ENCODE peak calls at places on chromosomes 11 and 22, in six cellular contexts. J is WERI-Rb-1, N is astrocyte of the cerebellum, O is endothelial cell, R is progenitor cell of endocrine pancreas, W is left lung. T is an unnamed sample.

GRCh38 chr22:46636221-46637002 is 16.2 kb downstream of the GRAMD4 start:
- DNase-seq in J (no peak), N (no peak), O (no peak), R (no peak), W (peak), T (no peak)

GRCh38 chr11:92453055-92453454 is 228.4 kb downstream of the FAT3 start:
- DNase-seq in J (no peak), N (peak), O (no peak), R (no peak), W (no peak), T (no peak)

GRCh38 chr11:129598378-129598777 is 217.3 kb upstream of the TMEM45B start:
- DNase-seq in J (peak), N (no peak), O (no peak), R (no peak), W (no peak), T (no peak)

GRCh38 chr11:113261709-113262475 is 52.5 kb upstream of the TTC12 start:
- DNase-seq in J (no peak), N (peak), O (no peak), R (no peak), W (no peak), T (no peak)

GRCh38 chr22:45459235-45459634 is 43.4 kb upstream of the FBLN1 start:
- DNase-seq in J (no peak), N (no peak), O (no peak), R (no peak), W (no peak), T (no peak)

GRCh38 chr11:88103337-88104206 is 71.7 kb downstream of the RAB38 start:
- DNase-seq in J (peak), N (peak), O (peak), R (no peak), W (no peak), T (no peak)

GRCh38 chr11:128506999-128507591 is 80.3 kb downstream of the ETS1 start:
- DNase-seq in J (peak), N (peak), O (no peak), R (no peak), W (peak), T (peak)

GRCh38 chr11:12802418-12803085 is 128.3 kb downstream of the TEAD1 start:
- DNase-seq in J (no peak), N (peak), O (no peak), R (no peak), W (peak), T (peak)

GRCh38 chr11:10623797-10624761 is 55.6 kb upstream of the LYVE1 start:
- DNase-seq in J (peak), N (no peak), O (no peak), R (no peak), W (peak), T (no peak)

GRCh38 chr11:73189723-73190556 is 28.1 kb upstream of the P2RY2 start:
- DNase-seq in J (no peak), N (no peak), O (no peak), R (no peak), W (no peak), T (no peak)

GRCh38 chr11:71192629-71193028 is 59.7 kb downstream of the SHANK2 start:
- DNase-seq in J (no peak), N (no peak), O (no peak), R (no peak), W (no peak), T (no peak)

GRCh38 chr11:93652161-93652597 is 9.3 kb upstream of the CEP295 start:
- DNase-seq in J (peak), N (no peak), O (peak), R (peak), W (no peak), T (no peak)

GRCh38 chr11:64745523-64746328 is 1.8 kb upstream of the RASGRP2 start:
- DNase-seq in J (peak), N (no peak), O (peak), R (no peak), W (peak), T (no peak)

GRCh38 chr11:72223615-72224586 is 666 bp upstream of the INPPL1 start:
- DNase-seq in J (peak), N (peak), O (peak), R (peak), W (peak), T (no peak)

DNA sequence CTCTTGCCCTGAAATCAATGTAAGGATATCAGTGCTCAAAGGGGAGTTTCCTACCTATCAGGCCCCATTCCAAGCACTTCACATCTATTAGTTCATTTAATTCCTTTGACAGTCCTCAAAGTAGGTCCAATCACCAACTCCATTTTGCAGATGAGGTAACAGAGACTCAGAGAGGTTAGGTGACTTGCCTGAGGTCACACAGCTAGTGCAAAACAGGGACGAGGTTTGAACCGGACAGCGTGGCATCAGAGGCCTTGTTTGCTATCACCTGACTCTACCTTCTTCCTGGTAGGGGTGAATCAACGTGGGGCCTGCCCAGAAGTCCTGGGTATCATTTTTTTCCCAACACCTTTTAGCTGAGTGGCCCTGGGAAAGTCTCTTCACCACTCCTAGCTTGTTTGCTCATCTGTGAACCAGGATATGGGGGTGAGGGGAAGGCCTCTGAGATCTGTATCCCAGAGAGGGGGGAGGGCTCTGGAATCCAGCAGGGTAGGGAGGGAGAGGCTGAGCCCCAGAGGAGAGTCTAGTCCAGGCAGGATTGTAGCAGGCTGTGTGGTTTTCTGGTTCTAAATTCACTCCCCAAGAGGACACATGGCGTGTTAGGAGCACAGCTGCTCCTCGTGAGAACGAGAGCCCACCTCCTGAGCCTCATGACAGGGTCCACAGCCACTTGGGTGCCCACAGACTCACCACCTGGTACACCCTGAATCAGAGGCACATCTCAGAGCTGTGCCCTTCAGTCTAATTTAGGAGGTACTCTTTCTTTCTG is 174.7 kb downstream of the MN1 start:
- DNase-seq in J (no peak), N (no peak), O (no peak), R (no peak), W (no peak), T (no peak)
- TF ChIP-seq CTCF in J (no peak), N (no peak), O (no peak), R (no peak), W (no peak), T (no peak)

GRCh38 chr11:119371778-119372182 is 9.7 kb downstream of the USP2 start:
- DNase-seq in J (no peak), N (no peak), O (no peak), R (no peak), W (no peak), T (no peak)
- TF ChIP-seq CTCF in J (no peak), N (no peak), O (peak), R (no peak), W (no peak), T (peak)

GRCh38 chr11:116576523-116576922 is 196.3 kb downstream of the BUD13 start:
- DNase-seq in J (no peak), N (no peak), O (no peak), R (no peak), W (no peak), T (no peak)
- TF ChIP-seq CTCF in J (no peak), N (no peak), O (no peak), R (no peak), W (no peak), T (no peak)

DNA sequence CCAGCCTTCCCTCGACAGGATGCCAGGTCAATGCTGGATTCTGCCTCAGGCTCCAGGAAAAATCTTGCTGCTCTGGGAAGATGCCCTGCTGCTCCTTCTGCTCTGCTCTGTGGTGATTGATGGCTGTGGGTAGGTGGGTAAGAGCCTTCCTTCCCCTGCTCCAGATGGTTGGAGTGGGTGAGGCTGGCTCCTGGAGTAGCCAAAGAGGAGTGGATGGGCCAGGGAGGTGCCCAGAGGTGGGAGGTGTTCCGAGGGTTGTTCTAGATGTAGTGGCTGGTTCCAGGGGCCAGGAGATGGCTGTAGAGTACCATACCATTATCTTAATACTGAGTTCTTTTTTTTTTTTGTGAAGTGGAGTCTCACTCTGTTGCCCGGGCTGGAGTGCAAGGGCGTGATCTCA is 99.6 kb upstream of the THY1 start:
- DNase-seq in J (no peak), N (no peak), O (no peak), R (no peak), W (no peak), T (no peak)
- TF ChIP-seq CTCF in J (no peak), N (no peak), O (no peak), R (no peak), W (no peak), T (no peak)

DNA sequence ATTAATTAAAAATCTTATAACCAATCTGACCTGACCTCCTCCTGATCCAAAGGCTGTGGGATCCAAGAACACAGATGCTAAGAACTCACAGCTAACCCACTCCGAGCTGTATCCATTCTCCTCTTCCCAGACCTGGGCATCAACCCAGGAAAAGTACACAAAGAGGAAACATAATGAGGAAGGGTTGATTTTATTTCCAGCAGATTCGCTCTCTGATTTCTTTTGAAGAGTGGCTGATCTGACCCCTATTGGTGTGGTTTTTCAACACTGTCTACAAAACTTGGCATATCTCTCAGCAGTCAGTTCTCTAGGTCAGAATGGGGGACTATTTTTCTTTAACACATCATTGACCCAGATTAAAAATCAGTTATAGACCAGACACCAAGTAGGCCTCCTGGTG is 201.9 kb upstream of the UBASH3B start:
- DNase-seq in J (no peak), N (peak), O (no peak), R (no peak), W (no peak), T (no peak)
- TF ChIP-seq CTCF in J (no peak), N (peak), O (no peak), R (no peak), W (no peak), T (no peak)

GRCh38 chr11:257766-258493 is 20.3 kb upstream of the NLRP6 start:
- DNase-seq in J (peak), N (no peak), O (no peak), R (no peak), W (no peak), T (no peak)
- TF ChIP-seq CTCF in J (peak), N (no peak), O (no peak), R (peak), W (no peak), T (peak)

DNA sequence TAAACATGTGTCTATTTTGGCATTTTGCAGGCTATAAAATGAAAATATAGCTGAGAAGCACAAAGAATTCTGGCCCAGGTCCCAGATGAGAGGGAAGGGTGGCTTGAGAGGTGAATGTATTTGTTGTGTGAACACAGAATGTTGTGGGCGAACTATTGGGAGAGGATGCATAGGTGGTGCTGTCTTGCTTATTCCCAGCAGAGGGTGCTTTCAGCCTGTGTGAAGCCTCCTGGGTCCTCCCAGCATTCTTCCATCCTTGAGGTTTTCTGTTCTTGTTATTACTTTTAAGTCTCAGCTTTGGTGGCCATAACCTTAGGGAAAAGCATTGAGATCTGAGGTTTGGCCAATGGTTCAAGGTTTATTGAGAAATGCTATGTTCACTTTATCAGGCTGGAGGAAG is 108.7 kb upstream of the SNX19 start:
- DNase-seq in J (peak), N (peak), O (peak), R (no peak), W (no peak), T (no peak)
- TF ChIP-seq CTCF in J (peak), N (peak), O (peak), R (peak), W (no peak), T (peak)

GRCh38 chr22:21728270-21728669 is 7.3 kb downstream of the YPEL1 start:
- DNase-seq in J (no peak), N (no peak), O (no peak), R (no peak), W (no peak), T (no peak)
- TF ChIP-seq CTCF in J (no peak), N (no peak), O (no peak), R (no peak), W (no peak), T (no peak)

DNA sequence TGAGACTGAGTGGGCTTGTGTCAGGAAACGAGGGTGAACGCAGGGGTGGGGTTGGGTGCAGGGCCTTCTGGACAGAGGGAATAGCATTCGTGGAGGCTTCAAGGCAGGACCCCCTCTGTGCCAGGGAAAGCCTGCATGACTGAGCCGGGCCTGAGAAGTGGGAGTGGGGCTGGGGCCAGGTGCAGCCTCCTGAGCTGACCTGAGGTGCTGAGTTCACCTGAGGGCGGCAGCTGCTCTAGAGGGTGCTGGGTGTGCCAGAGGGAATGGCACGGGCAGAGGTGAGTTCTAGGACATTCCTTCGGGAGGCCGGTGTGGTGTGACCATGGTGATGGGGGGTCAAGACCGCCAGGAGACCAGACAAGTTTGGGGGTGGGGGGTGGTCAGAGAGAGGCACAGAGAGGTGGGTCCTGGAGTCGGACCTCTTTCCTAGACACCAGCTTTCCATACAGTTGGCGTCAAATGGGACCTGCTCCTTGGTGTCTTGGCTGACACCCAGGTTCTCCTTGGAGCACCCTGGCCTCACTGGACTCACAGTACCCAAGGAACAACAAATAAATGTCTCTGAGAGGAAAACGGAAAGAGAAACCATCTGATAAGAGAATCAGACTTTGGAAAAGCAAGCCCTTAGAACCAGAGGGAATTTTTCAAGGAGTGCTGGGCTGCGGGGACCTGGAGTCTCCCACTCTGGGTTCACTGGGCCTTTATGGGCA is 7.7 kb downstream of the MPPED1 start:
- DNase-seq in J (peak), N (no peak), O (no peak), R (no peak), W (no peak), T (no peak)
- TF ChIP-seq CTCF in J (no peak), N (no peak), O (no peak), R (no peak), W (no peak), T (no peak)

DNA sequence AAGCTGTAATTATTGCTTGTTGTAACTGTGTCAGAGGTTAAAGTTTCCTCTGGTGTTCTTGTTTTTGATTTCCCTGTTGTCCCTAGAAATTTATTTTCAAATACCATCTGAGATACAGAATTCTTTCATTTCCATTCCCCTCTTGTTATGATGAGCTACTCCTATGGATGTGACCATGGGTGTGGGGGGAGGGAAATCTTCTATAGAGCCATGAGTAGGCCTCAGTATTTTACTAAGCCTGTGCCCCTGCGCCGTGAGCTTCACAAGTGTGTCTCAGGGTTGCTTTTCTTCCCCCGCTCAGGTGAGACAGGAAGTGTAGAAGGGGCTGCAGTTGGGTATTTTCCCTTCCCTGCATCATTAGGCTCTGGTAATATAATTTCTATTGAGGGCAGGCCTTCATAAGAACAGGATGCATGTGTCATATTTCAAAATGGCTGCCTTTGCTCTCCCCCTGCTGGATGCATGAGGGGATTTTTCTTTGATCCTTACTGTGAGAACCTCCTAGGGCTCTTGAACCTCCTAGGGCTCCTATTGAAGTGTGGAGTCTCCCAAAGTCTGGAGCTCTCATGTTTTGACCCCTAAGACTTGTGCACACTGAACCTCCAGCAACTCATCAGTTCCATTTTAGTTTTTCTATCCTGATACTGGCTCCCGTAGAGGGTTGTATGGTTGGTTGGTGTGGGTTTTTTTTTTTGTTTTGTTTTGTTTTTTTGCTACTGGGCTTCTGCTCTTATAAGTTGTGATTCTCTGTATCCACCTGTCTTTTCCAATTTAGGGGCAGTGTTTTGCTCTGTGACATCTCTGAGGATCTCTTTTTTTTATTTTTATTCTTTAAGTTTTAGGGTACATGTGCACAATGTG is 658.2 kb downstream of the NTM start:
- DNase-seq in J (peak), N (peak), O (peak), R (no peak), W (no peak), T (no peak)
- TF ChIP-seq CTCF in J (peak), N (peak), O (peak), R (peak), W (peak), T (peak)